ENCODE peak calls at places on chromosomes 4 and X, in five cellular contexts. T is suprapubic skin, Y is foreskin keratinocyte, L is left lung, A is AG10803. V is an unnamed sample.

GRCh38 chr4:8652181-8653078 is 59.9 kb downstream of the CPZ start:
- DNase-seq in T (no peak), Y (no peak), L (no peak), A (no peak), V (peak; percentile 78)

GRCh38 chr4:29066856-29067255 is 1653.3 kb upstream of the PCDH7 start:
- DNase-seq in T (no peak), Y (peak; percentile 75), L (no peak), A (no peak), V (no peak)

GRCh38 chr4:27217261-27217769 is 356.7 kb downstream of the STIM2 start:
- DNase-seq in T (no peak), Y (peak; percentile 97), L (no peak), A (peak; percentile 43), V (no peak)

GRCh38 chrX:118595501-118596042 is 100.0 kb downstream of the DOCK11 start:
- DNase-seq in T (no peak), Y (no peak), L (no peak), A (no peak), V (no peak)

GRCh38 chrX:2723316-2723879 is 28.4 kb upstream of the XG start:
- DNase-seq in T (no peak), Y (no peak), L (no peak), A (no peak), V (no peak)

GRCh38 chrX:100376581-100376980 is 33.5 kb downstream of the PCDH19 start:
- DNase-seq in T (no peak), Y (peak; percentile 56), L (no peak), A (peak; percentile 76), V (no peak)

GRCh38 chrX:331145-331771 is 12.7 kb upstream of the GTPBP6 start:
- DNase-seq in T (peak; percentile 42), Y (no peak), L (peak; percentile 30), A (peak; percentile 39), V (no peak)

GRCh38 chr4:76758290-76758882 is 139.6 kb downstream of the SOWAHB start:
- DNase-seq in T (no peak), Y (peak; percentile 39), L (no peak), A (peak; percentile 84), V (no peak)

GRCh38 chr4:120443111-120443510 is 376.5 kb upstream of the MAD2L1 start:
- DNase-seq in T (no peak), Y (no peak), L (no peak), A (peak; percentile 44), V (no peak)

GRCh38 chrX:12010436-12010835 is 127.8 kb upstream of the FRMPD4 start:
- DNase-seq in T (no peak), Y (no peak), L (no peak), A (no peak), V (no peak)

GRCh38 chr4:143313996-143314395 is 22.7 kb upstream of the GAB1 start:
- DNase-seq in T (no peak), Y (no peak), L (no peak), A (no peak), V (no peak)

GRCh38 chr4:77174426-77174825 is 17.4 kb downstream of the CCNG2 start:
- DNase-seq in T (no peak), Y (peak; percentile 44), L (no peak), A (peak; percentile 46), V (no peak)

GRCh38 chr4:1462009-1462767 is 55.9 kb upstream of the NKX1-1 start:
- DNase-seq in T (peak; percentile 53), Y (no peak), L (no peak), A (no peak), V (peak; percentile 81)

GRCh38 chrX:2607113-2607512 is 84.0 kb upstream of the CD99 start:
- DNase-seq in T (no peak), Y (no peak), L (no peak), A (no peak), V (peak; percentile 3)

GRCh38 chr4:112214397-112215264 is 17.0 kb upstream of the AP1AR start:
- DNase-seq in T (no peak), Y (no peak), L (no peak), A (peak; percentile 31), V (no peak)

GRCh38 chr4:180615746-180616145 is 1627.5 kb upstream of the TENM3 start:
- DNase-seq in T (no peak), Y (no peak), L (no peak), A (no peak), V (no peak)
- TF ChIP-seq CTCF in T (no peak), Y (no peak), L (no peak), A (no peak), V (no peak)

GRCh38 chr4:37243722-37244582 is 591 bp upstream of the NWD2 start:
- DNase-seq in T (no peak), Y (peak; percentile 30), L (no peak), A (no peak), V (no peak)

GRCh38 chr4:37241646-37242045 is 2.9 kb upstream of the NWD2 start:
- DNase-seq in T (no peak), Y (no peak), L (no peak), A (no peak), V (no peak)

GRCh38 chr4:37245391-37245954 is 930 bp downstream of the NWD2 start:
- DNase-seq in T (no peak), Y (peak; percentile 3), L (no peak), A (no peak), V (no peak)

GRCh38 chr4:37244583-37245390 is at the start of gene NWD2:
- DNase-seq in T (no peak), Y (peak; percentile 22), L (no peak), A (no peak), V (no peak)

DNA sequence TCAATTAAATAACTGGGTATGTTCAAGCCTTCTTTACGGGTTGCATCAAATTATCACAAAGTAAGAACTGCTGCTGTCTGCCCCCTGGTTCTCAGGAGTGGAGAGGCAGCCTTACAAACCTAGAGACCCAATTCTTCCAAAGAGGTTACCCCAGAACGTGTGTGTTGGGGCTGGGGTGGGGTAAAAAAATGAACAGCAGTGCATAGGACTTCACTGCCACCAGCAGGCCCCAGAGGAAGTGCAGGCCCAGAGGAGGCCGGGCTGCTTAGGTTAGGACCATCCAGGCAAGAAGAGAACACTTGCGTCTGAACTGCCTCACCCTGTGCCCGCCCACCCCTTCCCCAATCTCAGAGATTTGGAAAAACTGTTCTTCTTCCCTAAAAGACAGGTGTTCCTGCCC is 1.5 kb upstream of the NWD2 start:
- DNase-seq in T (no peak), Y (no peak), L (no peak), A (no peak), V (no peak)
- TF ChIP-seq CTCF in T (no peak), Y (peak; percentile 12), L (no peak), A (no peak), V (no peak)

GRCh38 chr4:158812543-158812942 is 43.7 kb downstream of the FNIP2 start:
- DNase-seq in T (no peak), Y (no peak), L (no peak), A (no peak), V (no peak)

GRCh38 chr4:158810487-158811215 is 41.8 kb downstream of the FNIP2 start:
- DNase-seq in T (peak; percentile 83), Y (peak; percentile 91), L (peak; percentile 64), A (peak; percentile 99), V (no peak)

GRCh38 chr4:158811216-158811540 is 42.4 kb downstream of the FNIP2 start:
- DNase-seq in T (no peak), Y (no peak), L (no peak), A (no peak), V (no peak)

GRCh38 chr4:158812133-158812532 is 43.3 kb downstream of the FNIP2 start:
- DNase-seq in T (no peak), Y (no peak), L (no peak), A (no peak), V (no peak)

GRCh38 chr4:158811704-158812103 is 42.9 kb downstream of the FNIP2 start:
- DNase-seq in T (no peak), Y (peak; percentile 71), L (peak; percentile 59), A (no peak), V (no peak)
- TF ChIP-seq CTCF in T (no peak), Y (peak; percentile 8), L (no peak), A (no peak), V (no peak)

GRCh38 chr4:34158883-34159282 is 2085.4 kb downstream of the ARAP2 start:
- DNase-seq in T (no peak), Y (peak; percentile 96), L (no peak), A (no peak), V (no peak)

GRCh38 chr4:34157546-34157945 is 2086.8 kb downstream of the ARAP2 start:
- DNase-seq in T (no peak), Y (peak; percentile 52), L (no peak), A (peak; percentile 10), V (no peak)
- TF ChIP-seq CTCF in T (no peak), Y (no peak), L (no peak), A (no peak), V (no peak)

GRCh38 chr4:10096201-10096975 is 20.2 kb downstream of the WDR1 start:
- DNase-seq in T (no peak), Y (peak; percentile 98), L (peak; percentile 86), A (peak; percentile 87), V (no peak)
- TF ChIP-seq CTCF in T (no peak), Y (no peak), L (no peak), A (no peak), V (no peak)

GRCh38 chr4:22465996-22466395 is 49.9 kb downstream of the ADGRA3 start:
- DNase-seq in T (no peak), Y (no peak), L (no peak), A (no peak), V (no peak)

GRCh38 chr4:22462693-22463092 is 53.2 kb downstream of the ADGRA3 start:
- DNase-seq in T (no peak), Y (no peak), L (no peak), A (no peak), V (no peak)

GRCh38 chr4:22465349-22465748 is 50.5 kb downstream of the ADGRA3 start:
- DNase-seq in T (no peak), Y (no peak), L (no peak), A (no peak), V (no peak)

GRCh38 chr4:22460266-22460665 is 55.6 kb downstream of the ADGRA3 start:
- DNase-seq in T (no peak), Y (no peak), L (no peak), A (no peak), V (no peak)

GRCh38 chr4:22463179-22463578 is 52.7 kb downstream of the ADGRA3 start:
- DNase-seq in T (no peak), Y (no peak), L (no peak), A (no peak), V (no peak)
- TF ChIP-seq CTCF in T (no peak), Y (no peak), L (no peak), A (no peak), V (no peak)